ENCODE peak calls at places on chromosomes 1 and 21, in four cellular contexts. R is endothelial cell, Z is H54, O is vagina. U is an unnamed sample.

GRCh38 chr1:179860667-179861066 is 16.9 kb downstream of the TOR1AIP2 start:
- DNase-seq in R (no peak), Z (no peak), O (no peak), U (no peak)

GRCh38 chr1:31723828-31724359 is 20.1 kb upstream of the COL16A1 start:
- DNase-seq in R (peak), Z (peak), O (no peak), U (no peak)

GRCh38 chr1:4256351-4256750 is 356.3 kb upstream of the C1orf174 start:
- DNase-seq in R (no peak), Z (no peak), O (peak), U (no peak)

GRCh38 chr1:227316941-227317540 is 1.3 kb downstream of the CDC42BPA start:
- DNase-seq in R (no peak), Z (no peak), O (no peak), U (no peak)

GRCh38 chr1:22875851-22876250 is 96.8 kb downstream of the LACTBL1 start:
- DNase-seq in R (no peak), Z (no peak), O (no peak), U (no peak)

GRCh38 chr1:7539772-7540175 is 231.3 kb upstream of the VAMP3 start:
- DNase-seq in R (peak), Z (no peak), O (no peak), U (peak)

GRCh38 chr21:31857096-31857495 is 15.7 kb upstream of the HUNK start:
- DNase-seq in R (no peak), Z (no peak), O (peak), U (no peak)

GRCh38 chr1:217471403-217471802 is 159.5 kb downstream of the GPATCH2 start:
- DNase-seq in R (no peak), Z (no peak), O (no peak), U (no peak)

GRCh38 chr1:25702101-25702775 is 85.6 kb downstream of the MAN1C1 start:
- DNase-seq in R (no peak), Z (no peak), O (no peak), U (peak)

GRCh38 chr1:26739251-26739914 is 43.6 kb downstream of the ARID1A start:
- DNase-seq in R (no peak), Z (no peak), O (no peak), U (no peak)

GRCh38 chr1:209900734-209901133 is 37.3 kb upstream of the SYT14 start:
- DNase-seq in R (no peak), Z (no peak), O (no peak), U (no peak)

GRCh38 chr1:6409053-6409452 is 10.7 kb downstream of the HES2 start:
- DNase-seq in R (no peak), Z (no peak), O (no peak), U (no peak)

GRCh38 chr1:152806576-152806975 is at the start of gene LCE1C:
- DNase-seq in R (no peak), Z (no peak), O (no peak), U (no peak)

GRCh38 chr1:219185486-219186117 is 11.9 kb downstream of the LYPLAL1 start:
- DNase-seq in R (no peak), Z (no peak), O (no peak), U (no peak)

GRCh38 chr21:31354122-31354521 is 10.1 kb upstream of the TIAM1 start:
- DNase-seq in R (no peak), Z (no peak), O (no peak), U (no peak)

GRCh38 chr1:213474054-213474453 is 423.0 kb downstream of the RPS6KC1 start:
- DNase-seq in R (no peak), Z (no peak), O (no peak), U (no peak)

GRCh38 chr1:224739997-224740687 is 124.0 kb downstream of the CNIH3 start:
- DNase-seq in R (no peak), Z (no peak), O (no peak), U (no peak)

GRCh38 chr1:21568006-21568746 is 59.0 kb downstream of the ALPL start:
- DNase-seq in R (no peak), Z (no peak), O (no peak), U (peak)

GRCh38 chr1:54188291-54188690 is 11.5 kb downstream of the CYB5RL start:
- DNase-seq in R (no peak), Z (no peak), O (no peak), U (no peak)

GRCh38 chr1:54014009-54014629 is 3.9 kb downstream of the LDLRAD1 start:
- DNase-seq in R (no peak), Z (no peak), O (no peak), U (no peak)

GRCh38 chr1:61289232-61289967 is 207.0 kb downstream of the NFIA start:
- DNase-seq in R (no peak), Z (no peak), O (no peak), U (no peak)

GRCh38 chr1:9356021-9356420 is 63.3 kb downstream of the SPSB1 start:
- DNase-seq in R (no peak), Z (no peak), O (no peak), U (no peak)

GRCh38 chr21:35316933-35317332 is 267.8 kb upstream of the RUNX1 start:
- DNase-seq in R (no peak), Z (no peak), O (peak), U (no peak)

GRCh38 chr1:66778266-66778665 is 22.8 kb downstream of the INSL5 start:
- DNase-seq in R (no peak), Z (no peak), O (no peak), U (no peak)